ENCODE peak calls at places on chromosome 7, in four cellular contexts. Q is stimulated activated CD8-positive, alpha-beta memory T cell treated with anti-CD3 and anti-CD28 coated beads, Interleukin-15, amount 100 ng/mL, for 24 hours; E is ELR; G is MV-4-11. M is an unnamed sample.

GRCh38 chr7:122310119-122311021 is 5.8 kb upstream of the FEZF1 start:
- DNase-seq in G (no peak), Q (no peak), E (no peak), M (no peak)

GRCh38 chr7:102029616-102030015 is 212.2 kb downstream of the CUX1 start:
- DNase-seq in E (no peak), G (no peak), Q (no peak), M (no peak)

GRCh38 chr7:117572826-117573620 is 93.2 kb downstream of the CFTR start:
- DNase-seq in Q (no peak), E (no peak), G (no peak), M (no peak)

GRCh38 chr7:139183878-139184338 is 47.1 kb upstream of the UBN2 start:
- DNase-seq in E (no peak), G (peak), Q (no peak), M (no peak)

GRCh38 chr7:134502463-134502862 is 24.9 kb upstream of the AKR1B10 start:
- DNase-seq in Q (no peak), E (peak), G (peak), M (no peak)

GRCh38 chr7:90957883-90958282 is 306.4 kb upstream of the FZD1 start:
- DNase-seq in G (no peak), E (no peak), Q (no peak), M (no peak)

GRCh38 chr7:44624306-44624705 is 17.9 kb downstream of the OGDH start:
- DNase-seq in E (no peak), G (no peak), Q (no peak), M (no peak)

GRCh38 chr7:134435161-134435920 is 23.6 kb downstream of the AKR1B1 start:
- DNase-seq in G (no peak), Q (no peak), E (peak), M (no peak)

GRCh38 chr7:37067961-37068536 is 343.8 kb upstream of the AOAH start:
- DNase-seq in E (no peak), G (no peak), Q (no peak), M (no peak)

GRCh38 chr7:149773446-149774236 is at the start of gene ZNF467:
- DNase-seq in Q (no peak), G (no peak), E (no peak), M (no peak)

GRCh38 chr7:36600869-36601530 is 123.3 kb downstream of the AOAH start:
- DNase-seq in Q (no peak), G (no peak), E (peak), M (peak)

GRCh38 chr7:118762451-118762850 is 537.9 kb downstream of the ANKRD7 start:
- DNase-seq in Q (no peak), E (no peak), G (no peak), M (no peak)

GRCh38 chr7:1531263-1531978 is 919 bp downstream of the MAFK start:
- DNase-seq in E (peak), Q (no peak), G (no peak), M (no peak)

GRCh38 chr7:15686209-15686956 is at the start of gene MEOX2:
- DNase-seq in Q (no peak), E (peak), G (no peak), M (no peak)

GRCh38 chr7:155222578-155222977 is 75.1 kb upstream of the INSIG1 start:
- DNase-seq in G (no peak), E (peak), Q (no peak), M (no peak)

GRCh38 chr7:1141651-1142050 is 18.3 kb downstream of the ZFAND2A start:
- DNase-seq in E (no peak), Q (no peak), G (peak), M (no peak)

GRCh38 chr7:151123485-151124204 is 37.4 kb downstream of the AGAP3 start:
- DNase-seq in G (peak), E (peak), Q (peak), M (no peak)

M was measured in epithelial cell of proximal tubule.